ENCODE peak calls at places on chromosomes 12 and 14, in five cellular contexts. F is hepatocyte, H is fibroblast of lung, S is PC-9, C is keratinocyte. T is an unnamed sample.

GRCh38 chr14:22824711-22825359 is 4.9 kb upstream of the MRPL52 start:
- DNase-seq in F (peak), H (peak), S (peak), C (no peak), T (no peak)

GRCh38 chr12:125140918-125141573 is 75.8 kb downstream of the AACS start:
- DNase-seq in F (no peak), H (peak), S (peak), C (peak), T (no peak)

GRCh38 chr12:28089363-28089762 is 100.9 kb upstream of the CCDC91 start:
- DNase-seq in F (no peak), H (peak), S (no peak), C (no peak), T (peak)

GRCh38 chr12:69008510-69008909 is 75.5 kb upstream of the CPM start:
- DNase-seq in F (no peak), H (peak), S (peak), C (no peak), T (no peak)

GRCh38 chr12:65335021-65335714 is 56.7 kb downstream of the MSRB3 start:
- DNase-seq in F (peak), H (peak), S (no peak), C (no peak), T (peak)

GRCh38 chr12:110585231-110585799 is 2.2 kb upstream of the PPTC7 start:
- DNase-seq in F (peak), H (peak), S (peak), C (no peak), T (no peak)

GRCh38 chr12:50325890-50326391 is 42.6 kb upstream of the LIMA1 start:
- DNase-seq in F (no peak), H (peak), S (peak), C (no peak), T (no peak)

GRCh38 chr12:26187429-26187828 is 7.9 kb upstream of the SSPN start:
- DNase-seq in F (no peak), H (no peak), S (no peak), C (no peak), T (no peak)

GRCh38 chr14:98114122-98114895 is 1157.7 kb downstream of the BCL11B start:
- DNase-seq in F (no peak), H (no peak), S (no peak), C (no peak), T (no peak)

GRCh38 chr12:81208193-81208946 is 130.5 kb downstream of the ACSS3 start:
- DNase-seq in F (peak), H (peak), S (no peak), C (no peak), T (peak)

GRCh38 chr12:122303068-122303467 is 36.8 kb upstream of the VPS33A start:
- DNase-seq in F (no peak), H (no peak), S (no peak), C (no peak), T (no peak)

GRCh38 chr14:24426912-24427536 is 2.4 kb downstream of the CBLN3 start:
- DNase-seq in F (peak), H (no peak), S (no peak), C (no peak), T (no peak)

GRCh38 chr12:26156996-26157395 is 32.2 kb upstream of the BHLHE41 start:
- DNase-seq in F (peak), H (no peak), S (no peak), C (no peak), T (no peak)

GRCh38 chr12:93773122-93773871 is 96.1 kb downstream of the CRADD start:
- DNase-seq in F (no peak), H (peak), S (no peak), C (no peak), T (peak)

GRCh38 chr12:30218073-30218472 is 434.3 kb upstream of the TMTC1 start:
- DNase-seq in F (no peak), H (no peak), S (no peak), C (no peak), T (no peak)

GRCh38 chr12:104219361-104219892 is 3.8 kb downstream of the TXNRD1 start:
- DNase-seq in F (peak), H (peak), S (peak), C (peak), T (peak)

GRCh38 chr12:104220931-104221330 is 5.4 kb downstream of the TXNRD1 start:
- DNase-seq in F (no peak), H (no peak), S (no peak), C (no peak), T (no peak)

GRCh38 chr12:104216461-104217058 is 981 bp downstream of the TXNRD1 start:
- DNase-seq in F (no peak), H (no peak), S (no peak), C (no peak), T (no peak)

GRCh38 chr12:104219908-104220404 is 4.4 kb downstream of the TXNRD1 start:
- DNase-seq in F (peak), H (peak), S (peak), C (peak), T (peak)

DNA sequence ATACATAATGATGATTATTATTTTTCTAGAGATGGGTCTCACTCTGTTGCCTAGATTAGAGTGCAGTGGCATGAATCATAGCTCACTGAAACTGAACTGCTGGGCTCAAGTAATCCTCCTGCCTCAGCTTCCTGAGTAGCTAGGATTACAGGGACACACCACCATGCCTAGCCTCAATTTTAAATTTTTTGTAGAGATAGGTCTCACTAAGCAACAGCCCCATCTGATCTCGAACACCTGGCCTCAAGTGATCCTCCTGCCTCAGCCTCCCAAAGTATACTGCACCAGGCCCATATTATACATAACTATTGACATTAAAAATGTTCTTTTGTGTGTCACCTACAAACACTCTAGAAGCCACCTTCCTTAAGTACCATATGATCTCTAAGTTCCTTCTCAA is 3.4 kb downstream of the TXNRD1 start:
- DNase-seq in F (no peak), H (peak), S (peak), C (no peak), T (no peak)
- H3K27ac ChIP-seq in F (peak), H (peak), S (peak), C (peak), T (peak)

GRCh38 chr14:99256483-99256874 is 15.5 kb downstream of the BCL11B start:
- DNase-seq in F (no peak), H (no peak), S (no peak), C (no peak), T (no peak)
- H3K4me3 ChIP-seq in F (no peak), H (no peak), S (no peak), C (no peak), T (no peak)

GRCh38 chr12:124013073-124013472 is 40.1 kb downstream of the ZNF664 start:
- DNase-seq in F (no peak), H (no peak), S (no peak), C (no peak), T (no peak)
- TF ChIP-seq EZH2 in F (no peak), H (no peak), S (no peak), C (no peak), T (no peak)

DNA sequence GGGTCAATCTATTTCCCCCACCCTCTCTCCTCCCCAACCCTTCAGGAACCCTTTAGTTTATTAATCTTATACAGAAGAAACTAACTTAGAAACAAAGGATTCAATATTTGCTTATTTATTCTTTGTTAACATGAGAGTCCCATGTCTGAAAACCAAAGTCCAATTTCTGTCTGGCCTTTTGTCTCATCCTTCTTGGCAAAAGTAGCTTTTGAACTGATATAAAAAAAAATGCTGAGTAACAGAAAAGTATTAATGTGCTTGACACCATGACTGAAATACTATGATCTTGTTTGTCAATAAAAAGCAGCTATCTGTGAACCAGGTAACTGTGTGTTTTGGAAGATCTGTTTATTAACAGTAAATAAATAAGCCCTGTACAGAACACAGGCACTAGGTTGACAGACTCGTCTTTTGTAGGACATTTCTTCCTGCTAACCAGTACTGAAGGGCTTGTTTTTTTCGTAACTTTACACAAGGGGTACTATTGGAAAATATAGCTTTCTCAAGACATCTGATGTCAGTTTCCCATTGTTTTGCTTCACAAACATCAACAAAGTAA is 10.8 kb downstream of the PIGH start:
- DNase-seq in F (no peak), H (no peak), S (no peak), C (no peak), T (no peak)
- H3K27ac ChIP-seq in F (peak), H (no peak), S (no peak), C (no peak), T (no peak)

T was measured in A673.